ENCODE peak calls at places on chromosomes 13 and 19, in four cellular contexts. H, D, G and F are unnamed samples.

GRCh38 chr19:6138066-6138465 is 2.6 kb downstream of the ACSBG2 start:
- DNase-seq in D (peak), G (no peak), H (no peak), F (no peak)

GRCh38 chr19:46000497-46001246 is 5.4 kb downstream of the CCDC61 start:
- DNase-seq in D (no peak), G (no peak), H (peak), F (no peak)

GRCh38 chr13:73677041-73677589 is 457.1 kb downstream of the KLF12 start:
- DNase-seq in H (no peak), D (peak), G (no peak), F (no peak)

GRCh38 chr13:46553886-46554855 is 1.2 kb downstream of the LRCH1 start:
- DNase-seq in G (no peak), D (peak), H (peak), F (peak)

GRCh38 chr13:114177245-114178010 is 1.6 kb upstream of the CFAP97D2 start:
- DNase-seq in D (peak), G (no peak), H (no peak), F (no peak)

GRCh38 chr13:86000546-86000945 is 201.3 kb upstream of the SLITRK6 start:
- DNase-seq in D (no peak), H (no peak), G (no peak), F (no peak)

GRCh38 chr13:30097089-30097488 is 210.3 kb downstream of the KATNAL1 start:
- DNase-seq in H (no peak), D (no peak), G (no peak), F (no peak)

GRCh38 chr19:14830702-14831101 is 4.3 kb downstream of the OR7A5 start:
- DNase-seq in G (no peak), H (no peak), D (no peak), F (peak)

GRCh38 chr13:44211286-44211685 is 162.3 kb upstream of the SERP2 start:
- DNase-seq in G (no peak), H (no peak), D (no peak), F (no peak)

GRCh38 chr13:99332456-99332855 is 25.3 kb upstream of the GPR183 start:
- DNase-seq in H (no peak), D (no peak), G (no peak), F (no peak)

GRCh38 chr13:33764716-33765115 is 53.2 kb upstream of the RFC3 start:
- DNase-seq in D (no peak), G (no peak), H (no peak), F (no peak)

GRCh38 chr13:19713186-19713965 is 69.4 kb downstream of the PSPC1 start:
- DNase-seq in D (peak), G (peak), H (no peak), F (no peak)

GRCh38 chr19:33445752-33446070 is 72.2 kb downstream of the CEBPG start:
- DNase-seq in H (no peak), G (no peak), D (no peak), F (no peak)

GRCh38 chr13:58397596-58398387 is 766.2 kb downstream of the PCDH17 start:
- DNase-seq in G (no peak), D (no peak), H (no peak), F (no peak)

GRCh38 chr19:11196406-11197287 is 698 bp downstream of the KANK2 start:
- DNase-seq in D (no peak), G (no peak), H (peak), F (no peak)

GRCh38 chr13:87680298-87680697 is 9.1 kb downstream of the SLITRK5 start:
- DNase-seq in D (no peak), H (no peak), G (no peak), F (no peak)

GRCh38 chr19:7869453-7869909 is 4.7 kb downstream of the PRR36 start:
- DNase-seq in D (no peak), H (peak), G (no peak), F (no peak)

GRCh38 chr13:113852536-113853517 is 11.0 kb downstream of the GAS6 start:
- DNase-seq in G (no peak), H (no peak), D (no peak), F (no peak)

GRCh38 chr13:27666951-27667350 is 45.3 kb downstream of the POLR1D start:
- DNase-seq in G (no peak), D (no peak), H (no peak), F (no peak)

GRCh38 chr13:30274083-30274482 is 33.3 kb downstream of the KATNAL1 start:
- DNase-seq in G (no peak), H (no peak), D (no peak), F (no peak)

GRCh38 chr19:49422407-49423277 is 599 bp downstream of the PTH2 start:
- DNase-seq in D (no peak), H (peak), G (no peak), F (no peak)

GRCh38 chr13:113926301-113926761 is 47.5 kb downstream of the C13orf46 start:
- DNase-seq in D (peak), G (no peak), H (no peak), F (no peak)

GRCh38 chr13:37914781-37915391 is 45.3 kb upstream of the TRPC4 start:
- DNase-seq in G (no peak), D (no peak), H (no peak), F (no peak)

GRCh38 chr19:1616396-1616795 is 11.1 kb upstream of the UQCR11 start:
- DNase-seq in G (no peak), D (peak), H (no peak), F (no peak)

GRCh38 chr13:26561636-26562537 is 4.4 kb downstream of the WASF3 start:
- DNase-seq in H (no peak), D (peak), G (no peak), F (no peak)

GRCh38 chr19:16417660-16418596 is 53.8 kb downstream of the EPS15L1 start:
- DNase-seq in G (no peak), D (peak), H (peak), F (no peak)

GRCh38 chr13:95745752-95746151 is 68.8 kb downstream of the DNAJC3 start:
- DNase-seq in G (no peak), D (no peak), H (peak), F (no peak)

GRCh38 chr19:32313866-32314265 is 31.5 kb upstream of the ZNF507 start:
- DNase-seq in H (no peak), G (no peak), D (no peak), F (no peak)

GRCh38 chr19:29551774-29552173 is 26.0 kb downstream of the VSTM2B start:
- DNase-seq in D (no peak), G (no peak), H (no peak), F (no peak)

GRCh38 chr13:97068964-97069815 is 74.9 kb upstream of the OXGR1 start:
- DNase-seq in G (no peak), D (no peak), H (no peak), F (no peak)

GRCh38 chr13:99758465-99759162 is 213.0 kb downstream of the ZIC5 start:
- DNase-seq in H (no peak), D (no peak), G (no peak), F (no peak)

GRCh38 chr13:111292710-111293485 is 27.5 kb upstream of the TEX29 start:
- DNase-seq in D (no peak), H (no peak), G (no peak), F (no peak)

GRCh38 chr13:93226623-93227279 is at the start of gene GPC6:
- DNase-seq in H (peak), D (peak), G (peak), F (peak)